ENCODE peak calls at places on chromosomes 11 and 22, in seven cellular contexts. T, Z, F, L, N, V and W are unnamed samples.

GRCh38 chr11:725624-726202 is 19.7 kb downstream of the EPS8L2 start:
- DNase-seq in Z (no peak), L (no peak), N (no peak), V (no peak), F (peak; percentile 59), T (peak; percentile 51), W (no peak)

GRCh38 chr11:65581928-65582327 is 6.1 kb downstream of the EHBP1L1 start:
- DNase-seq in V (no peak), Z (no peak), T (no peak), L (no peak), F (no peak), N (no peak), W (no peak)

GRCh38 chr11:35969089-35970046 is 25.5 kb downstream of the LDLRAD3 start:
- DNase-seq in L (no peak), N (no peak), V (no peak), Z (no peak), T (no peak), F (no peak), W (peak; percentile 28)

GRCh38 chr11:95050595-95051202 is 1.5 kb downstream of the KDM4F start:
- DNase-seq in Z (no peak), L (no peak), N (no peak), F (no peak), T (no peak), V (no peak), W (no peak)

GRCh38 chr11:111911563-111912401 is at the start of gene CRYAB:
- DNase-seq in L (no peak), N (no peak), F (peak; percentile 36), T (no peak), Z (peak; percentile 32), V (no peak), W (peak; percentile 75)

GRCh38 chr11:118397448-118397847 is 4.0 kb upstream of the ATP5MG start:
- DNase-seq in T (no peak), N (no peak), V (no peak), L (no peak), F (no peak), Z (no peak), W (no peak)

GRCh38 chr11:116697011-116697410 is 75.8 kb downstream of the BUD13 start:
- DNase-seq in N (no peak), F (no peak), V (no peak), L (no peak), T (no peak), Z (no peak), W (no peak)

GRCh38 chr11:113395782-113396336 is 8.3 kb downstream of the ANKK1 start:
- DNase-seq in Z (no peak), L (no peak), N (no peak), V (no peak), F (no peak), T (no peak), W (no peak)

GRCh38 chr22:19937616-19938473 is 3.7 kb upstream of the COMT start:
- DNase-seq in V (no peak), Z (peak; percentile 90), T (no peak), F (no peak), N (no peak), L (no peak), W (no peak)

GRCh38 chr11:134759855-134760254 is 347.8 kb upstream of the B3GAT1 start:
- DNase-seq in Z (no peak), L (no peak), T (no peak), F (no peak), N (no peak), V (no peak), W (no peak)

GRCh38 chr11:17876827-17877226 is 136.0 kb downstream of the SERGEF start:
- DNase-seq in N (no peak), Z (no peak), F (no peak), V (no peak), T (no peak), L (no peak), W (no peak)

GRCh38 chr11:32870676-32871075 is 21.9 kb upstream of the QSER1 start:
- DNase-seq in Z (no peak), L (no peak), F (peak; percentile 12), N (no peak), V (no peak), T (peak; percentile 48), W (peak; percentile 27)

GRCh38 chr11:125398475-125398874 is 97.6 kb downstream of the FEZ1 start:
- DNase-seq in Z (no peak), V (no peak), N (no peak), L (no peak), T (no peak), F (no peak), W (no peak)

GRCh38 chr11:19931768-19932369 is 219.2 kb downstream of the NAV2 start:
- DNase-seq in T (no peak), L (no peak), Z (no peak), V (no peak), N (no peak), F (no peak), W (no peak)

GRCh38 chr11:125163431-125164011 is 1.0 kb upstream of the PKNOX2 start:
- DNase-seq in V (no peak), Z (no peak), F (no peak), T (no peak), L (no peak), N (no peak), W (no peak)

GRCh38 chr22:23566716-23567475 is 13.2 kb downstream of the IGLL1 start:
- DNase-seq in F (no peak), L (no peak), Z (no peak), T (no peak), N (no peak), V (no peak), W (no peak)
- TF ChIP-seq JUND in F (no peak), L (no peak), Z (no peak), T (no peak), N (no peak), V (no peak), W (no peak)

GRCh38 chr22:32342977-32343376 is 14.7 kb upstream of the RFPL3 start:
- DNase-seq in F (no peak), V (no peak), T (no peak), N (no peak), Z (no peak), L (no peak), W (no peak)
- TF ChIP-seq JUND in F (no peak), V (no peak), T (no peak), N (no peak), Z (no peak), L (no peak), W (no peak)

GRCh38 chr11:120063686-120064340 is 74.1 kb downstream of the TRIM29 start:
- DNase-seq in V (no peak), F (no peak), T (no peak), Z (no peak), L (no peak), N (no peak), W (no peak)

GRCh38 chr11:120061036-120061760 is 76.7 kb downstream of the TRIM29 start:
- DNase-seq in Z (no peak), N (no peak), L (no peak), F (no peak), V (no peak), T (no peak), W (no peak)

GRCh38 chr11:120062561-120062930 is 75.4 kb downstream of the TRIM29 start:
- DNase-seq in L (no peak), Z (no peak), F (no peak), N (no peak), V (no peak), T (no peak), W (no peak)

GRCh38 chr11:120060512-120060911 is 77.4 kb downstream of the TRIM29 start:
- DNase-seq in Z (no peak), V (no peak), L (no peak), N (no peak), T (no peak), F (no peak), W (no peak)

GRCh38 chr11:120061761-120062560 is 76.0 kb downstream of the TRIM29 start:
- DNase-seq in L (no peak), V (no peak), F (no peak), T (no peak), N (peak; percentile 19), Z (no peak), W (no peak)
- TF ChIP-seq JUND in L (no peak), V (no peak), F (no peak), T (no peak), N (no peak), Z (no peak), W (no peak)

DNA sequence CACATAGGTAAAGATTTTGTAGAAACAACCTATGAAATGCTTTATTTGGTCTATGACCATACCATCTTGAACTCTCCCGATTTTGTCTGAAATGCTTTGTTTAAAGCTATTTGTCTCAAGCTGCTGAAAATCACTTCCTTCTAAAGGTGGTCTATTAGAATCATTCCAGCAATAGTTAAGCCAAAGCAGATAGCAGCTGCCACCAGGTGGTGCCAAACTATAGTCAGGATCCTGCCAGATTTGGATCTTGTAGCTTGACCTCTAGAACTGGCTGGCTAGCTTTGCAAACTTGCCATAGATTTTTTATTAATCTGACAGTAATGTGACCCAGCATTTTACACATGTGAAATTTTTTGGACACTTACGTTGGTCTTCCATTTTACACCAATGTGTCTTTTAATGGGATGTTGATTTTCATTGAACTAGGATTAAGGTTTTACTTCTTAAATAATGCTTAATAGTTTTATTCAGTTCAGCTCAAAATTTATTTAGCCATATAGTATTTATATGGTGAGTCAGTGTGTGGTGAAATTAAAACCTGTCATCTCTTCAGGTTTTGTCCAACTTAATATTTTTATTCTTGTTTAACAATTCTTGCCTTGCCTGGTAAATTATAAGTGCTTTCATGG is 19.7 kb downstream of the CTR9 start:
- DNase-seq in V (no peak), N (no peak), L (peak; percentile 29), Z (peak; percentile 33), F (peak; percentile 55), T (peak; percentile 49), W (peak; percentile 51)
- TF ChIP-seq JUND in V (no peak), N (no peak), L (no peak), Z (no peak), F (no peak), T (no peak), W (no peak)

GRCh38 chr11:108768964-108769363 is 104.1 kb downstream of the DDX10 start:
- DNase-seq in T (no peak), L (no peak), N (no peak), Z (no peak), F (no peak), V (no peak), W (no peak)

GRCh38 chr11:108768370-108768769 is 103.5 kb downstream of the DDX10 start:
- DNase-seq in Z (no peak), L (no peak), V (no peak), T (no peak), N (no peak), F (no peak), W (no peak)

DNA sequence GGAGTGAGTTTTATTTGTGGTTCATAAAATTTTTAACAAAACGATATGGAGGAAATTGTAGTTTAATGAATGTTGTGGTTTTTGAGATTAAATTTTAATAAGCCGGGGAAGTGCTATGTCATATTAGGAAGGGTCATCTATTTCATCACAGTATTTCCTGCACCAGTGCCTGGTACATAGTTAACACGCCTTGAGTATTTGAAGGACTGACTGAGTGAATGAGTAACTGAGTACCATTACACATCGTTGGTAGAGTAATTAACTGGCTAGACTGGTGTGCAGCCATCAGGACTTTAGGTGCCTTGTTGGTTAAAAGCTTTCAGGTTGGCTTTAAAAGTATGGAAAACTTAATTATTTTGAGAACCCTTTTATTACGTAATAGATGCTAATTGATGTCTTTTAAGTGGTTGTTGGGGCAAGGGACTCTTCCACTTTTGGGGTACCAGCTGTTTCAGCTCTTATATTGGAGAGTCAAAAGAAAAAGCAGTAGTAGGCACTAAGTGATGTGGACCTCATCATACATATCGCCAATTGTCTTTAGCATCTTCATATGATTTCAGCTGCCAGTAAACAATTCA is 101.8 kb downstream of the DDX10 start:
- DNase-seq in F (no peak), T (no peak), N (no peak), V (no peak), Z (no peak), L (no peak), W (no peak)
- TF ChIP-seq JUND in F (no peak), T (no peak), N (no peak), V (no peak), Z (no peak), L (no peak), W (no peak)